ENCODE peak calls at places on chromosome 3, in six cellular contexts. D, O, W, Y, L and R are unnamed samples.

GRCh38 chr3:46298871-46299607 is 54.9 kb upstream of the CCR2 start:
- DNase-seq in D (no peak), O (no peak), W (no peak), Y (peak), L (no peak), R (no peak)

GRCh38 chr3:109553573-109554371 is 216.4 kb upstream of the DPPA4 start:
- DNase-seq in D (peak), O (peak), W (no peak), Y (no peak), L (no peak), R (no peak)

GRCh38 chr3:106206165-106206564 is 337.4 kb upstream of the CBLB start:
- DNase-seq in D (no peak), O (peak), W (peak), Y (peak), L (peak), R (peak)

GRCh38 chr3:127887321-127887720 is 27.7 kb upstream of the KBTBD12 start:
- DNase-seq in D (peak), O (peak), W (no peak), Y (peak), L (no peak), R (no peak)

GRCh38 chr3:11136116-11136515 is 18.2 kb upstream of the HRH1 start:
- DNase-seq in D (peak), O (peak), W (peak), Y (no peak), L (no peak), R (peak)

GRCh38 chr3:184235381-184236032 is 6.1 kb downstream of the VWA5B2 start:
- DNase-seq in D (no peak), O (no peak), W (no peak), Y (no peak), L (no peak), R (no peak)

GRCh38 chr3:129026728-129027543 is 25.8 kb downstream of the EFCC1 start:
- DNase-seq in D (peak), O (peak), W (peak), Y (peak), L (peak), R (peak)

GRCh38 chr3:56593455-56594158 is 36.6 kb downstream of the CCDC66 start:
- DNase-seq in D (no peak), O (no peak), W (no peak), Y (no peak), L (no peak), R (no peak)

DNA sequence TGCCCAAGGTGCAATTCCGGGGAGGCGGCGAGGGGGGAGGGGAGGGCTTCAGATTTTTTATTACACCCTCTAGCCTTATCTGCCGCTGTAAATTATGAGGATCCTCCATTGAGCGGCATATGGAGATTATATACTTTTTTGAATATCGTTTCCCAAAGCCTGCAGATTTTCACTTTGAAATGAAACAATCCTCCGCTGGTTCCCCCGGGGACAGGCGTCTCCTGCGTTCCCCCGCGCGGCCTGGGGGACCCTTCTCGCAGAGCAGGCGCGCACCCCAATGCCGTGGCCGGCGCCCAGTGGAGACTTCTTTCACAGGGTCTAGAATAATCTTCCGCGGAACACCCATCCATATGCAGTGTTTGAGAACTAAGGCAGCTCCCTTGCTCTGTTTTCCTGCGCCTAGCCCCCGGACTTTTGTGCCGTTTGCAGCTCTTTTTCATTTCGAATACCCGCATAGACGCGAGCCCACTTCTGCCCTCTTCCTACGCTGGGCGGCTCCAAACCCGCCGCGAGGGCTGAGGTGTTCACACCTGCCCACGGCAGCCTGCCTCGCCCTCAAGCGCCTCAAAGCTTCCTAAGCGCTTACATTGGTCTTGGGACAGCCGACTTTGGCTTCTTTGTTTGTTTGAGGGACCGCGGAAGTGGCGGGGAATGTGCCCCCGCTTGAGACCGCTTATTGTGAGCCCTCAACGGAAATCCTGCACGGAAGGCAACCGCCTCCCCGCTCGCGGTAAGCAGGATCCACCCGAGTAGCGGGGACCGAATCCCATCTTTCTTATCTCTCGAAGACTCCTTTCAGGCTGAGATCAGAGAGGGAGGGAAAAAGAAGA is 7.5 kb downstream of the SOX14 start:
- DNase-seq in D (no peak), O (no peak), W (no peak), Y (no peak), L (no peak), R (no peak)
- H3K4me3 ChIP-seq in D (no peak), O (no peak), W (no peak), Y (no peak), L (no peak), R (no peak)

GRCh38 chr3:123119802-123120201 is 53.0 kb downstream of the PDIA5 start:
- DNase-seq in D (no peak), O (no peak), W (no peak), Y (no peak), L (no peak), R (no peak)
- TF ChIP-seq CTCF in D (no peak), O (no peak), W (no peak), Y (no peak), L (no peak), R (no peak)

GRCh38 chr3:27454461-27454860 is 29.7 kb downstream of the SLC4A7 start:
- DNase-seq in D (no peak), O (no peak), W (no peak), Y (no peak), L (no peak), R (no peak)
- H3K4me3 ChIP-seq in D (no peak), O (no peak), W (no peak), Y (no peak), L (no peak), R (no peak)

DNA sequence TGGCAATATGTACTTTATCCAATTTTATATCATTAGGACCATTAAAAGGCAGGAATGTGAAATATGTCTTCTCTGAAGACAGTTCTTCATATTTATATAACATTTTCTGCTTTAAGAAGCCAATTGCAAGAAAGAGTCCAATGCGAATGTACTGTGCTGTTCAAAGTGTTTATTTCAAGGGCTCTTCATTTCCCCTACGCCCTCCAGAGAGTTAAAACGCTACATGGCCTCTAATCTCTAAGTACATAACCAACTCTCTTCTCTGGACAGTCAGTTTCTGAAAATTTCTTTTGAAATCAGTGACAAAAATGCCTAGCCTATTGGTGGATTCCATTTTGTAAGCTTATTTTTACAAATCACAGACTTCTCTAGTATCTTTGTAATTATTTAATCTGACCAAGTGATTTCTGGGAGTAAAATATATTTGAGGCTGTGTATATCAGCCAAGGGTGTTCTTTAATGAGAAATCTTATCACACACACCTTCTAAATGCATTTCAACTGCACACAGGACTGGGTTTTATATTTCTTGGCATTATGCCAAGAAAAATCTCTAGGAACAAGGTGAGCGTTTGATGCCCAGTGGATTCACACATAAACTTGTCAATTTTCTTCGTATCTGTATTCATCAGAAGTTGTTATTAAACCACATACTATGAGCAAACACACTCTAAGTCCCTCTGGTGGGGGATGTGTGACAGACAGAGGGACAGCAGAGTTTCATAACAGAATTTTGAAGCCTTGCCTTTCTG is 51.3 kb downstream of the KCNAB1 start:
- DNase-seq in D (no peak), O (no peak), W (no peak), Y (no peak), L (no peak), R (no peak)
- TF ChIP-seq CTCF in D (no peak), O (no peak), W (no peak), Y (no peak), L (no peak), R (no peak)

GRCh38 chr3:175526191-175526590 is 667.1 kb downstream of the NAALADL2 start:
- DNase-seq in D (no peak), O (peak), W (no peak), Y (no peak), L (no peak), R (peak)

GRCh38 chr3:175526609-175527280 is 667.6 kb downstream of the NAALADL2 start:
- DNase-seq in D (no peak), O (peak), W (peak), Y (peak), L (no peak), R (peak)
- H3K4me3 ChIP-seq in D (peak), O (peak), W (peak), Y (peak), L (peak), R (peak)

DNA sequence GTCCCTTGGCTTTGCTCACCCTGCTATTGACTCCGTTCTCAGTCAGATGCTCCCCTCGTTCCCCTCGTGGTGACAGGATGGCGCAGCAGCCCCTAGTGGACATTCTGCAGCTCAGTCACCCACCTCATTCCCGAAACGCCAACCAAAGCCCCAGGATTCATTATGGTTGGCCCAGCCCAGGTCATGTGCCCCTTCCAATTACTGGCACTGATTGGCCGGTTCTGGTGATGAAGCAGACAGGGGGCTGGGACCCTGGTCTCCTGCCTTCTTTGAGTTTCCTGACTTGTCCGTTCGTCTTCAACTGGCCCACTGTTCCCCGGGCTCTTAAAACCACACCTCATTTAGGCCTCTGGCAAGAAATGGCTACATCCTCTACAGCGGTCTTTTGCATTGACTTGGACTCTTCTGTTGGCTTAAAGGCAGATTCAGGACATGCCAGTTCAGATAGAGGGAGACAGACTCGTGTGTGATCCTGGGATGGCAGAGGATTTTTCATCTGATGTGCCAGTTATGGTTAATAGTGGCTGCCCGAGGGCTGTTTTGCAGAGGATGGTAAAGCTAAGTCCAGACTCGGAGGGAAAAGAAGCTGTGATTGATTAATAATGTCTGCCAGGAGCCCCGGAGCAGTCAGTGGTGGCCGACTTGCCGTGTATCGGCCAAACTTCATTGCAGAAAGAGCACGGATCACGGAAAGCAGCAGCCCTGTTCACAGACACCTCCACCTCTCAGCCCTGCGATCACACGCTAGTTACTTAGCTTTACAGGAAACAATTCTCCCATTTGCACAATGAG is 37.8 kb downstream of the LSM3 start:
- DNase-seq in D (no peak), O (peak), W (peak), Y (no peak), L (no peak), R (peak)
- TF ChIP-seq CTCF in D (no peak), O (peak), W (peak), Y (no peak), L (no peak), R (peak)

GRCh38 chr3:192851821-192852352 is 65.8 kb downstream of the MB21D2 start:
- DNase-seq in D (peak), O (peak), W (peak), Y (peak), L (peak), R (peak)
- H3K4me3 ChIP-seq in D (no peak), O (no peak), W (no peak), Y (peak), L (no peak), R (no peak)

DNA sequence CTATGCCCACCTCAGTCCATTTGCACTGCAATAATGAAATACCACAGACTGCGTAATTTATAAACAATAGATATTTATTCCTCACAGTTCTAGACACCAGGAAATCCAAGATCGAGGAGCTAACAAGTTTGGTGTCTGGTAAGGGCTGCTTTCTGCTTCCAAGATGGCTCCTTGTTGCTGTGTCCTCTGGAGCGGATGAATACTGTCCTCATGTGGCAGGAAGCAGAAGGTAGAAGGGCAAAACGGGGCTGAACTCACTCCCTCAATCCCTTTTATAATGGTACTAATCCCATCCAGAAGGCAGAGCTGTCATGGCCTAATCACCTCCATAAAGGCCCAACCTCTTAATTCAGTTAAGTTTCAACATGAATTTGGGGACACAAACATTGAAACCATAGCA is 75.3 kb downstream of the P2RY1 start:
- DNase-seq in D (no peak), O (no peak), W (no peak), Y (peak), L (no peak), R (peak)
- TF ChIP-seq CTCF in D (peak), O (no peak), W (no peak), Y (peak), L (no peak), R (no peak)